ENCODE peak calls at places on chromosomes 5 and 9, in nine cellular contexts. Q is SK-MEL-5, U is T47D, A is NCI-H1436, B is HFFc6, R is T-helper 9 cell, F is colonic mucosa, J is AG10803, Y is NCI-H774. M is an unnamed sample.
A peak's percentile ranks its signal among the peaks of the same experiment; 100 is the strongest.

GRCh38 chr5:154059583-154059982 is 20.8 kb downstream of the MFAP3 start:
- DNase-seq in J (no peak), Q (no peak), B (no peak), A (no peak), F (no peak), U (no peak), Y (no peak), R (no peak), M (no peak)

GRCh38 chr9:85310531-85311070 is 431.2 kb downstream of the AGTPBP1 start:
- DNase-seq in U (no peak), R (no peak), B (no peak), Y (no peak), F (no peak), J (no peak), Q (no peak), A (no peak), M (no peak)

GRCh38 chr5:140634103-140634502 is 1.1 kb upstream of the CD14 start:
- DNase-seq in Y (no peak), A (no peak), J (no peak), Q (no peak), U (no peak), F (no peak), B (no peak), R (no peak), M (no peak)

GRCh38 chr5:91875133-91875779 is 492.1 kb upstream of the ARRDC3 start:
- DNase-seq in Y (no peak), R (no peak), A (no peak), U (no peak), F (no peak), J (no peak), B (no peak), Q (no peak), M (no peak)

GRCh38 chr5:14685757-14686156 is 21.2 kb downstream of the OTULIN start:
- DNase-seq in B (peak; percentile 72), Y (peak; percentile 18), U (peak; percentile 59), Q (peak; percentile 86), J (peak; percentile 68), F (peak; percentile 33), A (peak; percentile 18), R (no peak), M (peak; percentile 58)

GRCh38 chr5:136382071-136382470 is 16.7 kb upstream of the TRPC7 start:
- DNase-seq in R (no peak), J (no peak), Q (no peak), A (no peak), F (no peak), Y (no peak), B (no peak), U (no peak), M (no peak)

GRCh38 chr5:151196556-151197290 is 27.2 kb downstream of the CCDC69 start:
- DNase-seq in F (no peak), J (no peak), R (no peak), Q (no peak), U (no peak), Y (no peak), A (no peak), B (no peak), M (no peak)

GRCh38 chr5:113749334-113749733 is 235.8 kb downstream of the YTHDC2 start:
- DNase-seq in B (no peak), J (no peak), Q (no peak), Y (no peak), R (no peak), U (no peak), A (no peak), F (no peak), M (no peak)

GRCh38 chr5:14153932-14154646 is 10.9 kb downstream of the TRIO start:
- DNase-seq in B (peak; percentile 54), Y (no peak), Q (peak; percentile 37), F (peak; percentile 84), A (no peak), J (peak; percentile 79), R (no peak), U (no peak), M (no peak)

GRCh38 chr5:39231705-39232525 is 12.6 kb upstream of the FYB1 start:
- DNase-seq in B (no peak), J (peak; percentile 5), R (no peak), A (no peak), Q (peak; percentile 83), F (no peak), Y (no peak), U (no peak), M (no peak)

GRCh38 chr5:169980418-169981053 is at the start of gene INSYN2B:
- DNase-seq in F (peak; percentile 51), Q (peak; percentile 80), J (peak; percentile 84), R (no peak), A (peak; percentile 21), Y (peak; percentile 59), B (peak; percentile 87), U (peak; percentile 49), M (no peak)

GRCh38 chr5:499233-500209 is 24.7 kb downstream of the SLC9A3 start:
- DNase-seq in R (no peak), F (no peak), A (peak; percentile 66), Q (no peak), Y (peak; percentile 47), J (no peak), B (no peak), U (no peak), M (no peak)

GRCh38 chr9:105241356-105242043 is 3.0 kb upstream of the SLC44A1 start:
- DNase-seq in F (no peak), J (peak; percentile 26), B (no peak), Q (no peak), Y (no peak), U (no peak), A (no peak), R (no peak), M (no peak)

GRCh38 chr5:65305913-65306312 is 175.8 kb downstream of the ADAMTS6 start:
- DNase-seq in U (no peak), J (peak; percentile 22), F (no peak), Y (no peak), Q (no peak), A (no peak), R (no peak), B (peak; percentile 51), M (no peak)

GRCh38 chr5:155728146-155728856 is 598.7 kb upstream of the SGCD start:
- DNase-seq in U (peak; percentile 93), J (peak; percentile 76), Y (no peak), Q (no peak), A (peak; percentile 55), B (no peak), F (peak; percentile 37), R (no peak), M (peak; percentile 56)

GRCh38 chr5:147565524-147565923 is 55.7 kb upstream of the DPYSL3 start:
- DNase-seq in F (no peak), R (no peak), A (no peak), Y (peak; percentile 44), Q (no peak), U (no peak), J (peak; percentile 37), B (peak; percentile 51), M (peak; percentile 27)

GRCh38 chr5:160083012-160083436 is 36.2 kb downstream of the PWWP2A start:
- DNase-seq in J (peak; percentile 91), Q (no peak), Y (no peak), R (no peak), U (no peak), B (peak; percentile 76), A (no peak), F (no peak), M (no peak)

GRCh38 chr9:100739208-100739607 is 161.3 kb downstream of the CAVIN4 start:
- DNase-seq in Y (no peak), Q (no peak), R (no peak), J (no peak), A (no peak), F (no peak), B (no peak), U (no peak), M (no peak)

GRCh38 chr5:153896701-153897100 is 142.0 kb downstream of the FAM114A2 start:
- DNase-seq in B (peak; percentile 57), Y (peak; percentile 2), J (peak; percentile 61), U (no peak), A (peak; percentile 26), Q (no peak), R (no peak), F (no peak), M (no peak)